ENCODE peak calls at places on chromosomes 7 and 10, in six cellular contexts. N is GM12865, Y is tibial artery, I is B cell, V is GM13976, G is dorsolateral prefrontal cortex. E is an unnamed sample.

GRCh38 chr7:101494602-101495329 is 132.1 kb downstream of the COL26A1 start:
- DNase-seq in N (no peak), Y (no peak), I (no peak), V (no peak), G (no peak), E (no peak)

GRCh38 chr10:113520606-113521481 is 32.0 kb upstream of the HABP2 start:
- DNase-seq in N (peak), Y (peak), I (peak), V (peak), G (peak), E (no peak)

GRCh38 chr10:132904814-132905649 is 37.3 kb downstream of the CFAP46 start:
- DNase-seq in N (no peak), Y (no peak), I (no peak), V (no peak), G (no peak), E (no peak)

GRCh38 chr10:5284311-5285057 is 80.3 kb upstream of the UCN3 start:
- DNase-seq in N (peak), Y (no peak), I (no peak), V (no peak), G (no peak), E (no peak)

GRCh38 chr7:151867912-151868804 is 8.8 kb downstream of the PRKAG2 start:
- DNase-seq in N (no peak), Y (no peak), I (no peak), V (no peak), G (peak), E (no peak)

GRCh38 chr10:109282510-109282909 is 640.8 kb downstream of the XPNPEP1 start:
- DNase-seq in N (no peak), Y (no peak), I (no peak), V (no peak), G (no peak), E (no peak)

GRCh38 chr7:30148951-30149459 is 14.2 kb downstream of the MTURN start:
- DNase-seq in N (no peak), Y (no peak), I (peak), V (no peak), G (peak), E (peak)

GRCh38 chr10:17460732-17461131 is 6.3 kb upstream of the ST8SIA6 start:
- DNase-seq in N (no peak), Y (no peak), I (no peak), V (no peak), G (no peak), E (no peak)

GRCh38 chr7:149719050-149719899 is 54.1 kb downstream of the ZNF467 start:
- DNase-seq in N (no peak), Y (no peak), I (no peak), V (peak), G (no peak), E (peak)

GRCh38 chr10:79502561-79503309 is 9.6 kb upstream of the EIF5AL1 start:
- DNase-seq in N (no peak), Y (peak), I (no peak), V (no peak), G (no peak), E (no peak)

GRCh38 chr10:110059965-110060364 is 52.2 kb downstream of the ADD3 start:
- DNase-seq in N (no peak), Y (no peak), I (no peak), V (no peak), G (no peak), E (no peak)

GRCh38 chr10:63700209-63700934 is 179.2 kb downstream of the REEP3 start:
- DNase-seq in N (no peak), Y (peak), I (no peak), V (no peak), G (no peak), E (no peak)

GRCh38 chr7:108630002-108630401 is 60.3 kb downstream of the DNAJB9 start:
- DNase-seq in N (no peak), Y (no peak), I (no peak), V (no peak), G (peak), E (no peak)

GRCh38 chr7:155983176-155983815 is 171.0 kb upstream of the SHH start:
- DNase-seq in N (no peak), Y (peak), I (no peak), V (no peak), G (no peak), E (peak)

GRCh38 chr7:24727165-24728120 is 29.8 kb downstream of the GSDME start:
- DNase-seq in N (peak), Y (peak), I (no peak), V (peak), G (no peak), E (peak)

GRCh38 chr7:27693794-27694193 is 31.1 kb upstream of the HIBADH start:
- DNase-seq in N (no peak), Y (no peak), I (no peak), V (no peak), G (no peak), E (no peak)

GRCh38 chr7:115178831-115179230 is 256.9 kb downstream of the MDFIC start:
- DNase-seq in N (no peak), Y (no peak), I (no peak), V (no peak), G (no peak), E (no peak)

GRCh38 chr7:125195156-125195555 is 265.5 kb upstream of the POT1 start:
- DNase-seq in N (no peak), Y (no peak), I (no peak), V (no peak), G (no peak), E (no peak)

GRCh38 chr7:54476609-54477008 is 65.6 kb upstream of the VSTM2A start:
- DNase-seq in N (no peak), Y (no peak), I (no peak), V (no peak), G (no peak), E (no peak)

GRCh38 chr10:19929466-19930140 is 113.4 kb downstream of the PLXDC2 start:
- DNase-seq in N (no peak), Y (no peak), I (no peak), V (no peak), G (no peak), E (no peak)

GRCh38 chr7:3436746-3437145 is 135.7 kb downstream of the SDK1 start:
- DNase-seq in N (no peak), Y (no peak), I (no peak), V (no peak), G (no peak), E (no peak)

GRCh38 chr10:25175527-25176420 is 973 bp downstream of the GPR158 start:
- DNase-seq in N (no peak), Y (no peak), I (no peak), V (peak), G (peak), E (no peak)

GRCh38 chr10:112361951-112362770 is 11.8 kb upstream of the ACSL5 start:
- DNase-seq in N (no peak), Y (peak), I (no peak), V (no peak), G (no peak), E (no peak)

GRCh38 chr10:131839351-131839750 is 61.5 kb upstream of the PPP2R2D start:
- DNase-seq in N (no peak), Y (peak), I (no peak), V (no peak), G (no peak), E (peak)

GRCh38 chr7:111274882-111275281 is 184.0 kb downstream of the LRRN3 start:
- DNase-seq in N (no peak), Y (no peak), I (no peak), V (no peak), G (no peak), E (no peak)

GRCh38 chr7:56063882-56064625 is at the start of gene SUMF2:
- DNase-seq in N (peak), Y (peak), I (peak), V (peak), G (peak), E (peak)

GRCh38 chr10:49408437-49409306 is 12.8 kb upstream of the DRGX start:
- DNase-seq in N (peak), Y (no peak), I (no peak), V (no peak), G (no peak), E (no peak)

GRCh38 chr7:155466814-155467675 is 9.1 kb downstream of the EN2 start:
- DNase-seq in N (peak), Y (no peak), I (peak), V (peak), G (peak), E (peak)

GRCh38 chr10:30052062-30052461 is 7.3 kb downstream of the JCAD start:
- DNase-seq in N (no peak), Y (no peak), I (no peak), V (no peak), G (no peak), E (no peak)

GRCh38 chr7:135245226-135245625 is 11.6 kb downstream of the STRA8 start:
- DNase-seq in N (no peak), Y (no peak), I (no peak), V (peak), G (no peak), E (no peak)

GRCh38 chr10:35565602-35566061 is 39.5 kb upstream of the GJD4 start:
- DNase-seq in N (no peak), Y (no peak), I (no peak), V (no peak), G (peak), E (no peak)

GRCh38 chr10:526651-527312 is 162.7 kb downstream of the DIP2C start:
- DNase-seq in N (peak), Y (peak), I (no peak), V (no peak), G (no peak), E (no peak)

GRCh38 chr10:5317547-5318107 is 47.1 kb upstream of the UCN3 start:
- DNase-seq in N (peak), Y (no peak), I (no peak), V (no peak), G (no peak), E (no peak)

GRCh38 chr10:23439920-23440875 is 1.3 kb downstream of the OTUD1 start:
- DNase-seq in N (peak), Y (peak), I (peak), V (no peak), G (peak), E (peak)

GRCh38 chr10:132154440-132154839 is 32.3 kb upstream of the DPYSL4 start:
- DNase-seq in N (no peak), Y (no peak), I (no peak), V (no peak), G (no peak), E (peak)

GRCh38 chr10:27983144-27983543 is 15.7 kb downstream of the ODAD2 start:
- DNase-seq in N (no peak), Y (no peak), I (no peak), V (no peak), G (no peak), E (no peak)

GRCh38 chr10:110577056-110577455 is 9.6 kb downstream of the SMC3 start:
- DNase-seq in N (no peak), Y (no peak), I (no peak), V (no peak), G (no peak), E (no peak)

GRCh38 chr7:50502001-50502684 is 52.0 kb upstream of the FIGNL1 start:
- DNase-seq in N (no peak), Y (peak), I (no peak), V (no peak), G (no peak), E (no peak)

GRCh38 chr10:14146005-14146404 is 184.7 kb downstream of the FRMD4A start:
- DNase-seq in N (no peak), Y (no peak), I (no peak), V (no peak), G (no peak), E (no peak)

GRCh38 chr10:78742730-78743615 is 325.8 kb upstream of the ZMIZ1 start:
- DNase-seq in N (no peak), Y (no peak), I (no peak), V (no peak), G (no peak), E (no peak)

GRCh38 chr10:70536196-70536920 is 57.8 kb downstream of the PALD1 start:
- DNase-seq in N (no peak), Y (no peak), I (no peak), V (no peak), G (no peak), E (no peak)

GRCh38 chr10:70538731-70539338 is 60.3 kb downstream of the PALD1 start:
- DNase-seq in N (no peak), Y (no peak), I (no peak), V (no peak), G (no peak), E (no peak)

GRCh38 chr10:70538195-70538520 is 59.6 kb downstream of the PALD1 start:
- DNase-seq in N (no peak), Y (no peak), I (no peak), V (no peak), G (no peak), E (no peak)

GRCh38 chr10:70539471-70539870 is 60.9 kb downstream of the PALD1 start:
- DNase-seq in N (no peak), Y (no peak), I (no peak), V (no peak), G (no peak), E (no peak)

GRCh38 chr10:70537398-70538194 is 59.0 kb downstream of the PALD1 start:
- DNase-seq in N (peak), Y (no peak), I (peak), V (peak), G (no peak), E (no peak)
- TF ChIP-seq CTCF in N (peak), Y (peak), I (no peak), V (peak), G (no peak), E (no peak)

DNA sequence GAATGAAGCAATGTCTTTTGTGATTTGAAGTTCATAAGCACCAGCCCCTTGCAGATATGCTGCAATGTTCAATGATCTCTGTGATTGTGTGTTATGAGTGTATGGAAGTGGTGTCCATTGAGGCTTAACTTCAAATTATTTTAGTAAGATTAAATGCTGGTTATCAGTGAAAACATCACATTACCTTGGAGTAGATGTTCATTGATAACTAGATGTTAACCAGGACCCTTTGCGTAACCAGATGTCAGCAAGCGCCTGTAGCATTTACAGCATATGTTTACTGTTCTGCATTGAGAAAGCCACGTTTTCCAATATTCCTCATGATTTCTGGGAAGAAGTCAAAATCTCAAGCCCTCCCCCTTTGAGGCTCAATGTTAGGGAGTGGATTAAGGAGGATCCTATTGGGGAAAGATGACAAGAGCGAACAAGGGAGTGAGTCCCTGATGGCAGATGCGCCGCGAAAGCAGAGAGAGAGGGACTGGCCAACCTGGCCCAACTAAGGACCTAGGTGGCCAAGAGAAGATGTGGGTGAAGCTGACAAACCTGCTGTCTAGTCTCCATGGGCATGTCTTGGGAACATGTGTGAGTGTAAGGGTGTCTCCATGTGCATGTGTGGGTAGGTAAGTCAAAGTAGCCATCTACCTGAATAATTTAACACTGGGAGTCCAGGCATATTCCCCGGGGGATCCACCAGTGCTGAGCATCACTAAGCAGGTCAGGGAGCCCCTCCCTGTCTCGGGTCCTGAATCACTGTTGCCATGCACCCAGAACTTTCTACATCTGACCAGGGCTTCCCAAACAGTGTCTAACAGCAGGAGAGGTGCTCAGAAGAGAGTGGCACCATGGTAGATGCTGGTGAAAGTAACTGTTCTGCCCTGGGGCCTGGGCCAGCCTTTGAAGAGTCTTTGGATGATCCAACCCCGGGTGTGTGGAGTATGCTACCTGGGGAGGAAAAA is 141.6 kb upstream of the GDF10 start:
- DNase-seq in N (no peak), Y (no peak), I (no peak), V (no peak), G (no peak), E (no peak)
- TF ChIP-seq CTCF in N (no peak), Y (no peak), I (no peak), V (no peak), G (no peak), E (no peak)

GRCh38 chr7:133529861-133530260 is 277.0 kb downstream of the EXOC4 start:
- DNase-seq in N (no peak), Y (no peak), I (no peak), V (no peak), G (no peak), E (no peak)
- TF ChIP-seq CTCF in N (no peak), Y (no peak), I (no peak), V (no peak), G (no peak), E (no peak)

GRCh38 chr10:7301039-7301768 is 109.6 kb downstream of the SFMBT2 start:
- DNase-seq in N (no peak), Y (no peak), I (no peak), V (no peak), G (no peak), E (no peak)
- TF ChIP-seq CTCF in N (no peak), Y (no peak), I (no peak), V (no peak), G (no peak), E (no peak)

E was measured in left lung.